ENCODE peak calls at places on chromosomes 1 and 21, in eight cellular contexts. One of them, this sample, is unnamed.
A peak's percentile ranks its signal among the peaks of the same experiment; 100 is the strongest.

GRCh38 chr1:225999912-226000337 is 782 bp upstream of the SDE2 start:
- DNase-seq in astrocyte: peak; percentile 5
- DNase-seq in naive thymus-derived CD8-positive, alpha-beta T cell: no peak
- DNase-seq in foreskin fibroblast: no peak
- DNase-seq in NCI-H146: peak; percentile 51
- DNase-seq in iris pigment epithelial cell: peak; percentile 23
- DNase-seq in fibroblast of lung: peak; percentile 53
- DNase-seq in heart left ventricle: no peak
- DNase-seq in this sample: no peak

GRCh38 chr1:226429051-226429461 is 21.2 kb upstream of the PARP1 start:
- DNase-seq in astrocyte: no peak
- DNase-seq in naive thymus-derived CD8-positive, alpha-beta T cell: no peak
- DNase-seq in foreskin fibroblast: no peak
- DNase-seq in NCI-H146: peak; percentile 48
- DNase-seq in iris pigment epithelial cell: no peak
- DNase-seq in fibroblast of lung: no peak
- DNase-seq in heart left ventricle: no peak
- DNase-seq in this sample: no peak

GRCh38 chr1:60848583-60849188 is 233.7 kb upstream of the NFIA start:
- DNase-seq in astrocyte: peak; percentile 18
- DNase-seq in naive thymus-derived CD8-positive, alpha-beta T cell: no peak
- DNase-seq in foreskin fibroblast: no peak
- DNase-seq in NCI-H146: no peak
- DNase-seq in iris pigment epithelial cell: peak; percentile 40
- DNase-seq in fibroblast of lung: peak; percentile 74
- DNase-seq in heart left ventricle: no peak
- DNase-seq in this sample: no peak

GRCh38 chr1:39165049-39165448 is 39.4 kb upstream of the MACF1 start:
- DNase-seq in astrocyte: no peak
- DNase-seq in naive thymus-derived CD8-positive, alpha-beta T cell: no peak
- DNase-seq in foreskin fibroblast: no peak
- DNase-seq in NCI-H146: no peak
- DNase-seq in iris pigment epithelial cell: no peak
- DNase-seq in fibroblast of lung: no peak
- DNase-seq in heart left ventricle: no peak
- DNase-seq in this sample: no peak

GRCh38 chr21:31543191-31543590 is 116.3 kb upstream of the SOD1 start:
- DNase-seq in astrocyte: peak; percentile 94
- DNase-seq in naive thymus-derived CD8-positive, alpha-beta T cell: no peak
- DNase-seq in foreskin fibroblast: no peak
- DNase-seq in NCI-H146: no peak
- DNase-seq in iris pigment epithelial cell: no peak
- DNase-seq in fibroblast of lung: peak; percentile 95
- DNase-seq in heart left ventricle: no peak
- DNase-seq in this sample: no peak

GRCh38 chr1:52645261-52645660 is 12.3 kb downstream of the SHISAL2A start:
- DNase-seq in astrocyte: no peak
- DNase-seq in naive thymus-derived CD8-positive, alpha-beta T cell: no peak
- DNase-seq in foreskin fibroblast: no peak
- DNase-seq in NCI-H146: no peak
- DNase-seq in iris pigment epithelial cell: no peak
- DNase-seq in fibroblast of lung: no peak
- DNase-seq in heart left ventricle: no peak
- DNase-seq in this sample: no peak

GRCh38 chr1:172609528-172609927 is 49.4 kb upstream of the FASLG start:
- DNase-seq in astrocyte: no peak
- DNase-seq in naive thymus-derived CD8-positive, alpha-beta T cell: no peak
- DNase-seq in foreskin fibroblast: no peak
- DNase-seq in NCI-H146: no peak
- DNase-seq in iris pigment epithelial cell: peak; percentile 27
- DNase-seq in fibroblast of lung: peak; percentile 19
- DNase-seq in heart left ventricle: no peak
- DNase-seq in this sample: peak; percentile 21

GRCh38 chr1:1780598-1781525 is 2.6 kb upstream of the NADK start:
- DNase-seq in astrocyte: no peak
- DNase-seq in naive thymus-derived CD8-positive, alpha-beta T cell: no peak
- DNase-seq in foreskin fibroblast: no peak
- DNase-seq in NCI-H146: no peak
- DNase-seq in iris pigment epithelial cell: no peak
- DNase-seq in fibroblast of lung: no peak
- DNase-seq in heart left ventricle: no peak
- DNase-seq in this sample: no peak

GRCh38 chr1:204652556-204652955 is 33.0 kb downstream of the LRRN2 start:
- DNase-seq in astrocyte: no peak
- DNase-seq in naive thymus-derived CD8-positive, alpha-beta T cell: no peak
- DNase-seq in foreskin fibroblast: no peak
- DNase-seq in NCI-H146: peak; percentile 60
- DNase-seq in iris pigment epithelial cell: no peak
- DNase-seq in fibroblast of lung: no peak
- DNase-seq in heart left ventricle: no peak
- DNase-seq in this sample: no peak

GRCh38 chr21:28132713-28133112 is 860.0 kb downstream of the LTN1 start:
- DNase-seq in astrocyte: peak; percentile 11
- DNase-seq in naive thymus-derived CD8-positive, alpha-beta T cell: no peak
- DNase-seq in foreskin fibroblast: no peak
- DNase-seq in NCI-H146: no peak
- DNase-seq in iris pigment epithelial cell: no peak
- DNase-seq in fibroblast of lung: no peak
- DNase-seq in heart left ventricle: no peak
- DNase-seq in this sample: no peak

GRCh38 chr1:49199564-49199963 is 422.9 kb upstream of the BEND5 start:
- DNase-seq in astrocyte: no peak
- DNase-seq in naive thymus-derived CD8-positive, alpha-beta T cell: no peak
- DNase-seq in foreskin fibroblast: no peak
- DNase-seq in NCI-H146: no peak
- DNase-seq in iris pigment epithelial cell: no peak
- DNase-seq in fibroblast of lung: no peak
- DNase-seq in heart left ventricle: no peak
- DNase-seq in this sample: no peak

GRCh38 chr1:186102559-186103148 is 272.4 kb downstream of the TPR start:
- DNase-seq in astrocyte: peak; percentile 93
- DNase-seq in naive thymus-derived CD8-positive, alpha-beta T cell: no peak
- DNase-seq in foreskin fibroblast: peak; percentile 66
- DNase-seq in NCI-H146: no peak
- DNase-seq in iris pigment epithelial cell: peak; percentile 93
- DNase-seq in fibroblast of lung: peak; percentile 73
- DNase-seq in heart left ventricle: peak; percentile 30
- DNase-seq in this sample: no peak

GRCh38 chr21:42281196-42281680 is 34.0 kb downstream of the TFF3 start:
- DNase-seq in astrocyte: no peak
- DNase-seq in naive thymus-derived CD8-positive, alpha-beta T cell: no peak
- DNase-seq in foreskin fibroblast: no peak
- DNase-seq in NCI-H146: no peak
- DNase-seq in iris pigment epithelial cell: no peak
- DNase-seq in fibroblast of lung: no peak
- DNase-seq in heart left ventricle: no peak
- DNase-seq in this sample: no peak

GRCh38 chr21:31235671-31236450 is 108.2 kb downstream of the TIAM1 start:
- DNase-seq in astrocyte: peak; percentile 59
- DNase-seq in naive thymus-derived CD8-positive, alpha-beta T cell: no peak
- DNase-seq in foreskin fibroblast: no peak
- DNase-seq in NCI-H146: no peak
- DNase-seq in iris pigment epithelial cell: peak; percentile 53
- DNase-seq in fibroblast of lung: no peak
- DNase-seq in heart left ventricle: no peak
- DNase-seq in this sample: no peak

GRCh38 chr21:38242036-38242435 is 14.8 kb upstream of the KCNJ15 start:
- DNase-seq in astrocyte: no peak
- DNase-seq in naive thymus-derived CD8-positive, alpha-beta T cell: no peak
- DNase-seq in foreskin fibroblast: no peak
- DNase-seq in NCI-H146: no peak
- DNase-seq in iris pigment epithelial cell: no peak
- DNase-seq in fibroblast of lung: no peak
- DNase-seq in heart left ventricle: no peak
- DNase-seq in this sample: no peak

GRCh38 chr1:162062542-162063015 is 6.9 kb upstream of the NOS1AP start:
- DNase-seq in astrocyte: peak; percentile 88
- DNase-seq in naive thymus-derived CD8-positive, alpha-beta T cell: no peak
- DNase-seq in foreskin fibroblast: no peak
- DNase-seq in NCI-H146: peak; percentile 59
- DNase-seq in iris pigment epithelial cell: peak; percentile 72
- DNase-seq in fibroblast of lung: peak; percentile 74
- DNase-seq in heart left ventricle: peak; percentile 43
- DNase-seq in this sample: no peak

GRCh38 chr1:51320967-51321923 is 9.1 kb downstream of the TTC39A start:
- DNase-seq in astrocyte: no peak
- DNase-seq in naive thymus-derived CD8-positive, alpha-beta T cell: no peak
- DNase-seq in foreskin fibroblast: no peak
- DNase-seq in NCI-H146: no peak
- DNase-seq in iris pigment epithelial cell: no peak
- DNase-seq in fibroblast of lung: no peak
- DNase-seq in heart left ventricle: no peak
- DNase-seq in this sample: no peak

GRCh38 chr1:155479205-155479604 is 83.4 kb downstream of the ASH1L start:
- DNase-seq in astrocyte: peak; percentile 72
- DNase-seq in naive thymus-derived CD8-positive, alpha-beta T cell: no peak
- DNase-seq in foreskin fibroblast: peak; percentile 54
- DNase-seq in NCI-H146: no peak
- DNase-seq in iris pigment epithelial cell: peak; percentile 86
- DNase-seq in fibroblast of lung: peak; percentile 34
- DNase-seq in heart left ventricle: no peak
- DNase-seq in this sample: no peak